ENCODE peak calls at places on chromosomes 4 and X, in eight cellular contexts. M, A, U, Y, O, R, Q and E are unnamed samples.

GRCh38 chrX:43969504-43970501 is 3.4 kb downstream of the NDP start:
- DNase-seq in M (no peak), A (no peak), U (no peak), Y (peak), O (no peak), R (peak), Q (no peak), E (no peak)

GRCh38 chrX:115898382-115899001 is 272.1 kb upstream of the AGTR2 start:
- DNase-seq in M (no peak), A (peak), U (no peak), Y (peak), O (no peak), R (peak), Q (peak), E (peak)

GRCh38 chrX:9151772-9152307 is 117.9 kb upstream of the FAM9B start:
- DNase-seq in M (no peak), A (no peak), U (no peak), Y (no peak), O (no peak), R (no peak), Q (no peak), E (no peak)

GRCh38 chr4:97587912-97588311 is 555.4 kb downstream of the STPG2 start:
- DNase-seq in M (no peak), A (no peak), U (no peak), Y (no peak), O (no peak), R (no peak), Q (no peak), E (no peak)

GRCh38 chrX:74458738-74459137 is 37.4 kb downstream of the SLC16A2 start:
- DNase-seq in M (no peak), A (no peak), U (no peak), Y (peak), O (peak), R (no peak), Q (no peak), E (no peak)

GRCh38 chr4:57037982-57038604 is 59.4 kb downstream of the POLR2B start:
- DNase-seq in M (peak), A (no peak), U (no peak), Y (peak), O (no peak), R (peak), Q (peak), E (no peak)

GRCh38 chrX:34961662-34962061 is 19.1 kb downstream of the FAM47B start:
- DNase-seq in M (no peak), A (no peak), U (no peak), Y (no peak), O (no peak), R (no peak), Q (no peak), E (no peak)

GRCh38 chr4:56158483-56158882 is 209.7 kb downstream of the CEP135 start:
- DNase-seq in M (no peak), A (no peak), U (no peak), Y (no peak), O (no peak), R (no peak), Q (no peak), E (no peak)

GRCh38 chrX:51891821-51892551 is 1.4 kb upstream of the MAGED1 start:
- DNase-seq in M (no peak), A (no peak), U (peak), Y (peak), O (peak), R (peak), Q (peak), E (no peak)

GRCh38 chrX:68829594-68830485 is 1.0 kb downstream of the EFNB1 start:
- DNase-seq in M (peak), A (no peak), U (no peak), Y (peak), O (no peak), R (no peak), Q (peak), E (no peak)

GRCh38 chr4:103204114-103204513 is 6.0 kb upstream of the CENPE start:
- DNase-seq in M (no peak), A (no peak), U (no peak), Y (peak), O (no peak), R (no peak), Q (peak), E (no peak)

GRCh38 chr4:17762705-17763104 is 18.7 kb downstream of the FAM184B start:
- DNase-seq in M (no peak), A (no peak), U (peak), Y (peak), O (no peak), R (no peak), Q (no peak), E (no peak)

GRCh38 chrX:103183912-103184311 is 31.0 kb upstream of the BEX4 start:
- DNase-seq in M (no peak), A (no peak), U (no peak), Y (no peak), O (no peak), R (no peak), Q (peak), E (no peak)

GRCh38 chr4:8021796-8022195 is 82.1 kb upstream of the AFAP1 start:
- DNase-seq in M (no peak), A (no peak), U (no peak), Y (no peak), O (no peak), R (no peak), Q (no peak), E (no peak)

GRCh38 chr4:2247128-2248043 is 5.5 kb upstream of the HAUS3 start:
- DNase-seq in M (peak), A (no peak), U (no peak), Y (no peak), O (no peak), R (no peak), Q (no peak), E (no peak)

GRCh38 chrX:889966-890651 is 259.5 kb downstream of the SHOX start:
- DNase-seq in M (no peak), A (no peak), U (no peak), Y (no peak), O (no peak), R (no peak), Q (no peak), E (no peak)

GRCh38 chr4:83083925-83084475 is 30.5 kb downstream of the PLAC8 start:
- DNase-seq in M (peak), A (no peak), U (no peak), Y (no peak), O (no peak), R (no peak), Q (no peak), E (peak)

GRCh38 chrX:33205321-33205720 is 6.0 kb downstream of the DMD start:
- DNase-seq in M (no peak), A (no peak), U (no peak), Y (peak), O (no peak), R (no peak), Q (no peak), E (no peak)

GRCh38 chr4:44583393-44583792 is 68.0 kb downstream of the YIPF7 start:
- DNase-seq in M (no peak), A (no peak), U (peak), Y (no peak), O (no peak), R (no peak), Q (peak), E (no peak)